ENCODE peak calls at places on chromosomes 5 and 9, in six cellular contexts. B, R, K, E, F and O are unnamed samples.

GRCh38 chr9:131459056-131459455 is 43.7 kb upstream of the POMT1 start:
- DNase-seq in B (no peak), R (no peak), K (no peak), E (no peak), F (no peak), O (no peak)

GRCh38 chr9:128115187-128116103 is 12.1 kb downstream of the PTGES2 start:
- DNase-seq in B (no peak), R (no peak), K (no peak), E (no peak), F (no peak), O (no peak)

GRCh38 chr9:134452728-134453127 is 126.5 kb downstream of the RXRA start:
- DNase-seq in B (no peak), R (no peak), K (no peak), E (no peak), F (no peak), O (no peak)

GRCh38 chr5:108481355-108481931 is 99.5 kb upstream of the FBXL17 start:
- DNase-seq in B (no peak), R (peak), K (peak), E (peak), F (peak), O (peak)

GRCh38 chr5:61995486-61995885 is 310.5 kb upstream of the KIF2A start:
- DNase-seq in B (no peak), R (no peak), K (no peak), E (no peak), F (no peak), O (no peak)

GRCh38 chr5:100904259-100904822 is 1.3 kb upstream of the ST8SIA4 start:
- DNase-seq in B (no peak), R (no peak), K (peak), E (no peak), F (no peak), O (no peak)

GRCh38 chr5:105961572-105961971 is 1709.2 kb downstream of the EFNA5 start:
- DNase-seq in B (no peak), R (no peak), K (no peak), E (no peak), F (no peak), O (no peak)

GRCh38 chr9:112971415-112971814 is 40.6 kb downstream of the ZNF883 start:
- DNase-seq in B (no peak), R (peak), K (peak), E (peak), F (no peak), O (peak)

GRCh38 chr9:132090771-132091170 is 11.1 kb upstream of the MED27 start:
- DNase-seq in B (no peak), R (no peak), K (no peak), E (peak), F (no peak), O (no peak)

GRCh38 chr9:117178596-117179111 is 236.2 kb downstream of the ASTN2 start:
- DNase-seq in B (no peak), R (no peak), K (no peak), E (peak), F (no peak), O (no peak)

GRCh38 chr5:78300464-78301045 is 6.1 kb upstream of the AP3B1 start:
- DNase-seq in B (no peak), R (no peak), K (no peak), E (peak), F (no peak), O (no peak)

GRCh38 chr9:126591083-126591482 is 22.6 kb upstream of the LMX1B start:
- DNase-seq in B (no peak), R (no peak), K (peak), E (no peak), F (no peak), O (peak)

GRCh38 chr5:151007430-151008123 is 12.8 kb upstream of the GPX3 start:
- DNase-seq in B (no peak), R (no peak), K (no peak), E (no peak), F (no peak), O (no peak)